ENCODE peak calls at places on chromosomes 6 and 20, in five cellular contexts. U is GM23338, A is hepatocyte, H is MM.1S, T is neural progenitor cell. N is an unnamed sample.

GRCh38 chr20:20741067-20742045 is 28.9 kb upstream of the RALGAPA2 start:
- DNase-seq in U (no peak), H (no peak), T (no peak), A (no peak), N (no peak)

GRCh38 chr20:37220255-37220654 is 40.9 kb upstream of the MROH8 start:
- DNase-seq in U (no peak), H (no peak), A (no peak), T (no peak), N (no peak)

GRCh38 chr6:72966628-72967280 is 258.5 kb downstream of the KHDC1L start:
- DNase-seq in H (no peak), A (no peak), T (no peak), U (no peak), N (peak; percentile 57)

GRCh38 chr6:108361312-108361932 is 66.6 kb downstream of the AFG1L start:
- DNase-seq in U (no peak), H (no peak), A (no peak), T (no peak), N (peak; percentile 26)

GRCh38 chr20:64110411-64111068 is 3.2 kb upstream of the NPBWR2 start:
- DNase-seq in T (no peak), H (no peak), A (no peak), U (peak; percentile 0), N (no peak)

GRCh38 chr6:41080623-41081022 is 7.8 kb downstream of the NFYA start:
- DNase-seq in A (no peak), H (no peak), U (no peak), T (no peak), N (no peak)

GRCh38 chr6:8301502-8301901 is 133.8 kb downstream of the SLC35B3 start:
- DNase-seq in U (no peak), A (no peak), T (no peak), H (no peak), N (no peak)

GRCh38 chr6:159268511-159268910 is 99.3 kb downstream of the FNDC1 start:
- DNase-seq in T (no peak), U (no peak), H (no peak), A (no peak), N (no peak)

GRCh38 chr6:93454533-93454932 is 35.2 kb upstream of the EPHA7 start:
- DNase-seq in H (no peak), U (peak; percentile 59), A (no peak), T (peak; percentile 6), N (no peak)

GRCh38 chr6:63899550-63899949 is 263.9 kb downstream of the PHF3 start:
- DNase-seq in U (no peak), A (peak; percentile 18), H (peak; percentile 60), T (no peak), N (peak; percentile 83)

GRCh38 chr6:53771780-53772624 is 22.8 kb upstream of the LRRC1 start:
- DNase-seq in U (no peak), T (no peak), H (no peak), A (no peak), N (peak; percentile 70)

GRCh38 chr20:39271205-39271604 is 309.1 kb downstream of the DHX35 start:
- DNase-seq in U (peak; percentile 24), T (no peak), H (no peak), A (peak; percentile 47), N (no peak)

GRCh38 chr20:49516916-49517315 is 34.4 kb upstream of the KCNB1 start:
- DNase-seq in H (no peak), T (no peak), U (no peak), A (no peak), N (no peak)

GRCh38 chr20:38134427-38135281 is 30.4 kb downstream of the TGM2 start:
- DNase-seq in A (no peak), T (no peak), H (no peak), U (peak; percentile 24), N (peak; percentile 57)

GRCh38 chr20:9035129-9035528 is 33.8 kb upstream of the PLCB4 start:
- DNase-seq in A (peak; percentile 10), T (no peak), H (no peak), U (no peak), N (peak; percentile 93)

GRCh38 chr6:113383701-113384100 is 473.4 kb upstream of the MARCKS start:
- DNase-seq in U (no peak), H (no peak), A (no peak), T (no peak), N (no peak)

GRCh38 chr6:53513519-53513966 is 31.4 kb downstream of the GCLC start:
- DNase-seq in T (no peak), A (peak; percentile 31), U (no peak), H (no peak), N (no peak)

GRCh38 chr20:57043669-57044268 is 222.7 kb downstream of the BMP7 start:
- DNase-seq in H (no peak), A (no peak), U (no peak), T (no peak), N (no peak)

GRCh38 chr20:5150226-5151076 is 23.6 kb downstream of the CDS2 start:
- DNase-seq in U (no peak), A (peak; percentile 32), T (no peak), H (no peak), N (peak; percentile 55)

GRCh38 chr6:67606905-67607828 is 1027.9 kb upstream of the ADGRB3 start:
- DNase-seq in U (no peak), T (no peak), H (no peak), A (no peak), N (no peak)

GRCh38 chr20:34312024-34312460 is 8.9 kb upstream of the AHCY start:
- DNase-seq in T (peak; percentile 32), U (peak; percentile 32), H (no peak), A (peak; percentile 46), N (peak; percentile 50)

GRCh38 chr6:89970609-89971337 is 76.5 kb downstream of the GJA10 start:
- DNase-seq in U (peak; percentile 67), T (peak; percentile 76), H (no peak), A (peak; percentile 79), N (peak; percentile 87)

GRCh38 chr6:56758120-56758519 is 115.4 kb upstream of the DST start:
- DNase-seq in A (no peak), T (no peak), U (no peak), H (no peak), N (peak; percentile 51)

GRCh38 chr20:36493801-36494114 is 47.6 kb upstream of the MYL9 start:
- DNase-seq in H (peak; percentile 84), A (no peak), T (peak; percentile 23), U (no peak), N (peak; percentile 98)

GRCh38 chr6:45619211-45619760 is 241.6 kb upstream of the SUPT3H start:
- DNase-seq in T (no peak), U (no peak), H (no peak), A (no peak), N (no peak)

GRCh38 chr6:170296746-170297576 is 6.1 kb upstream of the DLL1 start:
- DNase-seq in H (no peak), T (peak; percentile 89), A (no peak), U (peak; percentile 58), N (no peak)
- TF ChIP-seq EZH2 in H (no peak), T (no peak), A (peak; percentile 50), U (no peak), N (no peak)

DNA sequence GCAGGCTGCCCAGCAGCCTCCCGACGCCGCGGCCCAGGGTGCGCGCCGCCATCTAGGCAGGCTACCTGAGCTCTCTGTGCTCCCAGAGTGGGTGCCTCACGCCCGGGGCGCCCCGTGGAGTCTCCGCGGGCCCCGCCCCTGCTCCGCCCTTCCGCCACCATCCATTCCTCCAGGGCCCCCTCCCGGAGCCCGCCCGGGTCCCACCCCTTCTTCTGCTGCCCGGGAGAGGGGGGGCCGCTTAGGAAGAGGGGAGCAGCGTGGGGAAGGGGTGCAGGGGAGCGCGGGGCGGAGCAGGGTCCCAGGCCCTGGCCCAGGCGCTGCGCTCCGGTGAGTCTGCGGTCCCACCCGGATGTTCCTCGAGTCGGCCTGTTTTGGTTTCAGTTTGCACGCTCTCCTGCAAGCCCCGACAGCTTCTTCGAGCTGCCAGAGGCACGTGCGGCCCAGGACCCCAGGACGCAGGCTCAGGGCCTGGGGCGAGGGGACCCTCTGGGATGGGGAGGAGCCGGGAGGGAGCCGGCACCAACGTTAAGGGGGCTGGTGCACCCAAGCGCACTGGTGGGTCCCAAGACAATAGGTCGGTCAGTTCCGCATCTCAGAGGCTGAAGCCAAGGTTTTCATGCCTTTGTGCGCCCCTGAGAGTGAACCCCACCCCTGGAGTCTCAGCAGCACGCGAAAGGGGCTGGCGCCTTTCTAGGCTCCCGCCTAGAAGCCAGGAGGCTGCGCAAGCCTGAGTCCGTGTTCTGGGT is at the start of gene ACSS1:
- DNase-seq in T (peak; percentile 41), A (peak; percentile 68), H (peak; percentile 89), U (peak; percentile 74), N (peak; percentile 63)
- H3K27ac ChIP-seq in T (no peak within 1 kb of the TSS), A (peak within 1 kb of the TSS; percentile 94), H (peak within 1 kb of the TSS; percentile 87), U (no peak within 1 kb of the TSS), N (no peak within 1 kb of the TSS)

GRCh38 chr6:78863576-78863975 is 3.8 kb upstream of the IRAK1BP1 start:
- DNase-seq in A (no peak), U (no peak), T (no peak), H (no peak), N (no peak)

GRCh38 chr6:78864957-78865356 is 2.4 kb upstream of the IRAK1BP1 start:
- DNase-seq in T (no peak), H (peak; percentile 62), A (no peak), U (no peak), N (no peak)

GRCh38 chr6:78867370-78868040 is at the start of gene IRAK1BP1:
- DNase-seq in H (peak; percentile 85), A (peak; percentile 91), U (peak; percentile 94), T (peak; percentile 84), N (peak; percentile 89)

GRCh38 chr6:78867020-78867369 is 356 bp upstream of the IRAK1BP1 start:
- DNase-seq in U (no peak), T (no peak), H (peak; percentile 51), A (no peak), N (no peak)

DNA sequence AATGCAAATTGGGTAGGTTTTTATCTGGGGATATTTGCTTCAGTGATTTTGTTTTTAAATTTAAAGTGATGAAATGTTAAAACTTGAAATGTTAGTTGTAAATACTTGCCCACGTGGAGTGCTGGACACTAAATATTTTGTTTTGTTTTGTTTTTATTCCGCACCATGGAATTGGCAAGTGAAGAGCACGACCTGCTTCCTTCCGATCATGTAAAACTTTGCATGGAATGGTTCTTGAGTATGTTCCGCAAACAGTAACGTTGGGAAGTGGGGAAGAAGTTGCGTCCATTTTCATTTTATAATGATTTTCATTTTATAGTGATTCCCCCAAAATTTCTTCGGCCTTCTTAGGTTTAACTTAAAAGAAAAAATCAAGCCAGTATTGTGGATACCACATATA is 773 bp downstream of the IRAK1BP1 start:
- DNase-seq in H (no peak), U (no peak), A (no peak), T (no peak), N (no peak)
- TF ChIP-seq EZH2phosphoT487 in H (no peak), U (no peak), A (no peak), T (no peak), N (no peak)

DNA sequence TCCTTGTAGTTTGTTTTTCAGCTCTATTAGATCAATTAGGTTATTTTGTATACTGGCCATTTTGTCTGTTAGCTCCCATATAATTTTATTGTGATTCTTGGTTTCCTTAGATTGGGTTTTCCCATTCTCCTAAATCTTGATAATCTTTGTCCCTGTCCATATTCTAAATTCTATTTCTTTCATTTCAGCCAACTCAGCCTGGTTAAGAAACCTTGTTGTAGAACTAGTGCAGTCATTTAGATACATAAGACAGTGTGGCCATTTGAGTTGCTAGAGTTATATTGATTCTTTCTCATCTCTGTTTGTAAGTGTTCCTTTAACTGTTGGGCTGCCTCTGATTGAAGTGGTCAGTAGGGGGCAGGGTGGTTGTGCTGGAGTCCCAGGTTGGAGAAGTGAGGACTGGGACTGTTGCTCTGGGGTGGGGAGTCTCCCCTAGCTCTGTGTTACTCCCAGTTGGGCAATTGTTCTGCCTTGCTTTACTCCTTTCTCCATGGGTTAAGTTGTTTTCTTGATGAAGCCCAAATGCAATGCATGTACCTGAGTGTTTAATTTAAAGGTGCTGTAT is 98.8 kb upstream of the NRN1 start:
- DNase-seq in A (no peak), H (no peak), U (peak; percentile 71), T (peak; percentile 35), N (no peak)
- TF ChIP-seq EZH2 in A (no peak), H (no peak), U (no peak), T (no peak), N (no peak)

N was measured in GM23248.